ENCODE peak calls at places on chromosomes 3 and 15, in five cellular contexts. H is CD4-positive, alpha-beta memory T cell; A is sigmoid colon; D is activated T-cell treated with anti-CD3 and anti-CD28 coated beads for 1 hour; Q is omental fat pad. W is an unnamed sample.

GRCh38 chr3:4466783-4467521 is at the start of gene SUMF1:
- DNase-seq in H (peak; percentile 81), A (peak; percentile 89), D (peak; percentile 55), Q (peak; percentile 76), W (peak; percentile 82)

GRCh38 chr3:73508330-73508954 is 116.3 kb downstream of the PDZRN3 start:
- DNase-seq in H (no peak), A (no peak), D (peak; percentile 4), Q (no peak), W (peak; percentile 51)

GRCh38 chr3:42092006-42092405 is 849 bp downstream of the TRAK1 start:
- DNase-seq in H (no peak), A (no peak), D (no peak), Q (no peak), W (no peak)

GRCh38 chr3:11510001-11510760 is 133.5 kb downstream of the VGLL4 start:
- DNase-seq in H (no peak), A (no peak), D (no peak), Q (no peak), W (no peak)

GRCh38 chr3:49805884-49806701 is 3.0 kb downstream of the INKA1 start:
- DNase-seq in H (no peak), A (peak; percentile 70), D (no peak), Q (no peak), W (peak; percentile 42)

GRCh38 chr3:162810776-162811175 is 1314.2 kb downstream of the OTOL1 start:
- DNase-seq in H (no peak), A (no peak), D (no peak), Q (no peak), W (no peak)

GRCh38 chr3:149480326-149481017 is 6.0 kb downstream of the TM4SF4 start:
- DNase-seq in H (no peak), A (peak; percentile 75), D (no peak), Q (peak; percentile 78), W (peak; percentile 83)

GRCh38 chr15:86362556-86362955 is 282.9 kb downstream of the AGBL1 start:
- DNase-seq in H (no peak), A (no peak), D (no peak), Q (no peak), W (no peak)

GRCh38 chr3:65979152-65979551 is 59.6 kb downstream of the MAGI1 start:
- DNase-seq in H (no peak), A (no peak), D (no peak), Q (no peak), W (peak; percentile 41)

GRCh38 chr3:177835917-177836316 is 638.6 kb upstream of the TBL1XR1 start:
- DNase-seq in H (no peak), A (no peak), D (no peak), Q (no peak), W (no peak)

GRCh38 chr3:19147905-19148767 is at the start of gene KCNH8:
- DNase-seq in H (no peak), A (no peak), D (no peak), Q (no peak), W (peak; percentile 10)

GRCh38 chr3:120435621-120436020 is 15.2 kb downstream of the FSTL1 start:
- DNase-seq in H (no peak), A (no peak), D (no peak), Q (no peak), W (no peak)

GRCh38 chr3:17089314-17089700 is 204.6 kb downstream of the PLCL2 start:
- DNase-seq in H (no peak), A (no peak), D (no peak), Q (no peak), W (no peak)

GRCh38 chr3:69442771-69443197 is 56.9 kb upstream of the FRMD4B start:
- DNase-seq in H (no peak), A (no peak), D (no peak), Q (no peak), W (no peak)

GRCh38 chr15:79243723-79244122 is 38.8 kb upstream of the ANKRD34C start:
- DNase-seq in H (no peak), A (no peak), D (no peak), Q (no peak), W (no peak)

GRCh38 chr15:25401511-25401910 is 37.3 kb downstream of the UBE3A start:
- DNase-seq in H (no peak), A (no peak), D (no peak), Q (no peak), W (no peak)

GRCh38 chr3:148962513-148962912 is 28.8 kb upstream of the GYG1 start:
- DNase-seq in H (no peak), A (no peak), D (no peak), Q (no peak), W (no peak)

GRCh38 chr15:82298520-82298919 is 35.9 kb downstream of the SAXO2 start:
- DNase-seq in H (peak; percentile 61), A (no peak), D (peak; percentile 40), Q (no peak), W (no peak)

GRCh38 chr3:25035511-25035910 is 392.6 kb upstream of the RARB start:
- DNase-seq in H (no peak), A (no peak), D (no peak), Q (no peak), W (no peak)